ENCODE peak calls at places on chromosomes 16 and 17, in ten cellular contexts. One of them, this sample, is unnamed.

GRCh38 chr17:12099412-12099811 is 78.7 kb downstream of the MAP2K4 start:
- DNase-seq in stomach: no peak
- DNase-seq in uterus: no peak
- DNase-seq in tibial nerve: no peak
- DNase-seq in IMR-90: no peak
- DNase-seq in ovary: no peak
- DNase-seq in HCT116: no peak
- DNase-seq in A549: no peak
- DNase-seq in Peyer's patch: no peak
- DNase-seq in gastrocnemius medialis: no peak
- DNase-seq in this sample: no peak

GRCh38 chr16:9259914-9260608 is 168.6 kb downstream of the HAPSTR1 start:
- DNase-seq in Peyer's patch: no peak
- DNase-seq in tibial nerve: peak
- DNase-seq in ovary: no peak
- DNase-seq in A549: no peak
- DNase-seq in gastrocnemius medialis: no peak
- DNase-seq in uterus: no peak
- DNase-seq in IMR-90: no peak
- DNase-seq in HCT116: no peak
- DNase-seq in stomach: no peak
- DNase-seq in this sample: no peak

GRCh38 chr17:48960834-48961515 is 7.4 kb downstream of the GIP start:
- DNase-seq in A549: peak
- DNase-seq in tibial nerve: no peak
- DNase-seq in stomach: no peak
- DNase-seq in IMR-90: no peak
- DNase-seq in Peyer's patch: no peak
- DNase-seq in ovary: no peak
- DNase-seq in HCT116: no peak
- DNase-seq in uterus: no peak
- DNase-seq in gastrocnemius medialis: no peak
- DNase-seq in this sample: no peak

GRCh38 chr17:38912221-38912813 is 13.1 kb upstream of the LASP1NB start:
- DNase-seq in A549: no peak
- DNase-seq in Peyer's patch: no peak
- DNase-seq in uterus: peak
- DNase-seq in IMR-90: no peak
- DNase-seq in ovary: peak
- DNase-seq in tibial nerve: no peak
- DNase-seq in stomach: peak
- DNase-seq in gastrocnemius medialis: no peak
- DNase-seq in HCT116: no peak
- DNase-seq in this sample: no peak

GRCh38 chr17:58343131-58343530 is 8.9 kb downstream of the SUPT4H1 start:
- DNase-seq in A549: no peak
- DNase-seq in ovary: no peak
- DNase-seq in IMR-90: no peak
- DNase-seq in uterus: no peak
- DNase-seq in tibial nerve: no peak
- DNase-seq in HCT116: no peak
- DNase-seq in gastrocnemius medialis: no peak
- DNase-seq in stomach: no peak
- DNase-seq in Peyer's patch: no peak
- DNase-seq in this sample: no peak

GRCh38 chr17:4900231-4901107 is 1.1 kb downstream of the C17orf107 start:
- DNase-seq in tibial nerve: no peak
- DNase-seq in ovary: peak
- DNase-seq in HCT116: no peak
- DNase-seq in IMR-90: no peak
- DNase-seq in A549: no peak
- DNase-seq in uterus: no peak
- DNase-seq in Peyer's patch: peak
- DNase-seq in gastrocnemius medialis: no peak
- DNase-seq in stomach: peak
- DNase-seq in this sample: no peak

GRCh38 chr17:5557485-5557884 is 26.8 kb downstream of the NLRP1 start:
- DNase-seq in uterus: no peak
- DNase-seq in tibial nerve: no peak
- DNase-seq in ovary: no peak
- DNase-seq in Peyer's patch: peak
- DNase-seq in gastrocnemius medialis: no peak
- DNase-seq in IMR-90: peak
- DNase-seq in A549: no peak
- DNase-seq in HCT116: no peak
- DNase-seq in stomach: no peak
- DNase-seq in this sample: no peak

GRCh38 chr16:56355786-56356275 is 69.5 kb downstream of the AMFR start:
- DNase-seq in tibial nerve: no peak
- DNase-seq in HCT116: no peak
- DNase-seq in IMR-90: no peak
- DNase-seq in gastrocnemius medialis: peak
- DNase-seq in A549: no peak
- DNase-seq in Peyer's patch: peak
- DNase-seq in uterus: no peak
- DNase-seq in stomach: peak
- DNase-seq in ovary: peak
- DNase-seq in this sample: no peak

GRCh38 chr16:55444754-55445485 is 34.1 kb upstream of the MMP2 start:
- DNase-seq in ovary: no peak
- DNase-seq in stomach: no peak
- DNase-seq in tibial nerve: peak
- DNase-seq in IMR-90: no peak
- DNase-seq in gastrocnemius medialis: no peak
- DNase-seq in uterus: no peak
- DNase-seq in A549: no peak
- DNase-seq in HCT116: no peak
- DNase-seq in Peyer's patch: no peak
- DNase-seq in this sample: no peak

GRCh38 chr17:78563189-78564145 is 13.7 kb downstream of the DNAH17 start:
- DNase-seq in HCT116: no peak
- DNase-seq in A549: no peak
- DNase-seq in tibial nerve: no peak
- DNase-seq in gastrocnemius medialis: no peak
- DNase-seq in stomach: peak
- DNase-seq in uterus: peak
- DNase-seq in Peyer's patch: no peak
- DNase-seq in IMR-90: no peak
- DNase-seq in ovary: peak
- DNase-seq in this sample: no peak

GRCh38 chr17:50902768-50903353 is 36.7 kb upstream of the TOB1 start:
- DNase-seq in uterus: no peak
- DNase-seq in Peyer's patch: no peak
- DNase-seq in ovary: no peak
- DNase-seq in gastrocnemius medialis: no peak
- DNase-seq in tibial nerve: no peak
- DNase-seq in HCT116: no peak
- DNase-seq in A549: no peak
- DNase-seq in IMR-90: no peak
- DNase-seq in stomach: no peak
- DNase-seq in this sample: no peak

GRCh38 chr17:82627405-82627804 is 20.8 kb downstream of the WDR45B start:
- DNase-seq in Peyer's patch: no peak
- DNase-seq in gastrocnemius medialis: no peak
- DNase-seq in HCT116: no peak
- DNase-seq in stomach: no peak
- DNase-seq in uterus: no peak
- DNase-seq in IMR-90: no peak
- DNase-seq in A549: no peak
- DNase-seq in ovary: no peak
- DNase-seq in tibial nerve: no peak
- DNase-seq in this sample: no peak

DNA sequence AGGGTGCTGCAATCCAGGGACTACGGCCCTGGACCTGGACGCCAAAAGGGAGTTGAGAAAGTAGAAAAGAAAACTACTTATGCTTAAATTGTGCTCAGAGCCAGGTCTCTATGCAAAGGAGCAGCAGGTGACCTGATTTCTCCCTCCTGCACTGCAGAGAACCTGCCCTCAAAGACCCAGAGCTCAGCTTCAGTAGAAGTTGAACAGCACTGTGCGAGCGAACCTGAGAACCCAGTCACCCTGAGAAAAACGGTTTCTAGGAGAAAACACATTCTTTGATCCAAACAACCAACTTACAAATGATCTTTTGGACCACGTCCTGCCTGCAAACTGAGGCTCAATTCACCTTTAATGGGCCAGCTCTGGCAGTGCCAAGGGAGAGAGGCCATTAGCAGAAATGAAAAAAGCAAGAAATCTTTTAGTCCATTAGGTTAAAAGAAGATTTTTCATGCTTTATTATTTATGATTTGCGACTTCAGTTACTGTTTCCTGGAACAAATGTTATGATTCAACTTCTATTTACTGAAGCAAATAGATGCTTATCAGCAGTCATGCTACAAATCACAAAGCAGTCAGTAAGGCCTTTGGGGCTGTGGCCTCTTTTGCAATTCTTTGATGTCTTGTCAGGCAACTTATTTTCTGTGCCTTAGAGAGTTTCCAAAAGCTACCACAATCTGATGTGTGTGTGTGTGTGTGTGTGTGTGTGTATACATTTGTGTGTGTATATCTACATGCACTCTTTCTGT is 65.7 kb upstream of the LRRC37A3 start:
- DNase-seq in tibial nerve: no peak
- DNase-seq in stomach: no peak
- DNase-seq in HCT116: no peak
- DNase-seq in ovary: no peak
- DNase-seq in gastrocnemius medialis: no peak
- DNase-seq in A549: peak
- DNase-seq in IMR-90: peak
- DNase-seq in Peyer's patch: peak
- DNase-seq in uterus: peak
- DNase-seq in this sample: no peak
- H3K4me3 ChIP-seq in tibial nerve: no peak
- H3K4me3 ChIP-seq in stomach: no peak
- H3K4me3 ChIP-seq in HCT116: no peak
- H3K4me3 ChIP-seq in ovary: no peak
- H3K4me3 ChIP-seq in gastrocnemius medialis: no peak
- H3K4me3 ChIP-seq in A549: no peak
- H3K4me3 ChIP-seq in IMR-90: no peak
- H3K4me3 ChIP-seq in Peyer's patch: no peak
- H3K4me3 ChIP-seq in uterus: no peak
- H3K4me3 ChIP-seq in this sample: no peak

GRCh38 chr17:40463122-40463550 is 19.9 kb downstream of the IGFBP4 start:
- DNase-seq in gastrocnemius medialis: no peak
- DNase-seq in ovary: peak
- DNase-seq in A549: peak
- DNase-seq in Peyer's patch: no peak
- DNase-seq in stomach: no peak
- DNase-seq in HCT116: no peak
- DNase-seq in tibial nerve: no peak
- DNase-seq in IMR-90: no peak
- DNase-seq in uterus: no peak
- DNase-seq in this sample: no peak
- TF ChIP-seq POLR2A in gastrocnemius medialis: no peak
- TF ChIP-seq POLR2A in ovary: no peak
- TF ChIP-seq POLR2A in A549: no peak
- TF ChIP-seq POLR2A in Peyer's patch: no peak
- TF ChIP-seq POLR2A in stomach: no peak
- TF ChIP-seq POLR2A in HCT116: no peak
- TF ChIP-seq POLR2A in tibial nerve: no peak
- TF ChIP-seq POLR2A in IMR-90: peak
- TF ChIP-seq POLR2A in uterus: no peak
- TF ChIP-seq POLR2A in this sample: no peak

GRCh38 chr16:64590516-64590915 is 531.3 kb downstream of the CDH11 start:
- DNase-seq in Peyer's patch: no peak
- DNase-seq in ovary: no peak
- DNase-seq in stomach: no peak
- DNase-seq in gastrocnemius medialis: no peak
- DNase-seq in A549: peak
- DNase-seq in uterus: no peak
- DNase-seq in IMR-90: peak
- DNase-seq in HCT116: no peak
- DNase-seq in tibial nerve: no peak
- DNase-seq in this sample: no peak

GRCh38 chr16:64585367-64585766 is 536.5 kb downstream of the CDH11 start:
- DNase-seq in IMR-90: no peak
- DNase-seq in stomach: no peak
- DNase-seq in gastrocnemius medialis: no peak
- DNase-seq in Peyer's patch: no peak
- DNase-seq in uterus: no peak
- DNase-seq in A549: no peak
- DNase-seq in tibial nerve: no peak
- DNase-seq in HCT116: no peak
- DNase-seq in ovary: no peak
- DNase-seq in this sample: no peak

GRCh38 chr16:64586756-64587155 is 535.1 kb downstream of the CDH11 start:
- DNase-seq in gastrocnemius medialis: no peak
- DNase-seq in HCT116: no peak
- DNase-seq in A549: no peak
- DNase-seq in IMR-90: no peak
- DNase-seq in Peyer's patch: no peak
- DNase-seq in ovary: no peak
- DNase-seq in tibial nerve: no peak
- DNase-seq in stomach: no peak
- DNase-seq in uterus: no peak
- DNase-seq in this sample: no peak

GRCh38 chr16:64589836-64590235 is 532.0 kb downstream of the CDH11 start:
- DNase-seq in IMR-90: peak
- DNase-seq in HCT116: no peak
- DNase-seq in tibial nerve: no peak
- DNase-seq in uterus: no peak
- DNase-seq in ovary: no peak
- DNase-seq in A549: no peak
- DNase-seq in Peyer's patch: no peak
- DNase-seq in stomach: no peak
- DNase-seq in gastrocnemius medialis: no peak
- DNase-seq in this sample: no peak
- H3K27ac ChIP-seq in IMR-90: no peak
- H3K27ac ChIP-seq in HCT116: no peak
- H3K27ac ChIP-seq in tibial nerve: no peak
- H3K27ac ChIP-seq in uterus: no peak
- H3K27ac ChIP-seq in ovary: no peak
- H3K27ac ChIP-seq in A549: no peak
- H3K27ac ChIP-seq in Peyer's patch: no peak
- H3K27ac ChIP-seq in stomach: no peak
- H3K27ac ChIP-seq in gastrocnemius medialis: no peak
- H3K27ac ChIP-seq in this sample: no peak

DNA sequence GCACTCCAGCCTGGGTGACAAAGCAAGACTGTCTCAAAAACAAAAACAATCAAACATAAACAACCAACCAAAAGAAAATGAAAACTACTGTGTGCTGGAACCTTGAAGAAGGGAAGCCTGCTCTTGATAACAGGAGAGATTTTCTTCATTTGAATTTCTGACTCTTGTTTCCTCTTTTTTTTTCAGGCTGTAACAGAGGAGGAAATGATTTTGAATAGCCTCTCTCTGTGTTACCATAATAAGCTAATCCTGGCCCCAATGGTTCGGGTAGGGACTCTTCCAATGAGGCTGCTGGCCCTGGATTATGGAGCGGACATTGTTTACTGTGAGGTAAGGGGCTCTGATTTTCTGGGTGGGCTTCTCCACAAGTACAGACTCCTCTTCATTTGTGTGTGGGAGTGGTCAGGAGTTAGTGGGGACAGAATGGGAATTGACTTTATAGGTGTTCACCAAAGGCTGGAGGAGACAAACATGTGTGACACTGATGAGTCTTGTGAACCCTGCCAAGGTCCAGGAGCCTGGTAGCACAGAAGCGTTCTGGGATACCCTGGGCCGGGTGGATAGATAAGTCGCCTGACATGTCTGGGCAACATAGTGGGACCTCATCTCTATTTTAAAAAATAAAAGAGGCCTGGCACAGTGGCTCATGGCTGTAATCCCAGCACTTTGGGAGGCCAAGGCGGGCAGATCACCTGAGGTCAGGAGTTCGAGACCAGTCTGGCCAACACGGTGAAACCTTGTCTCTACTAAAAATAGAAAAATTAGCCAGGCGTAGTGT is 14.9 kb downstream of the DUS2 start:
- DNase-seq in HCT116: no peak
- DNase-seq in uterus: no peak
- DNase-seq in ovary: no peak
- DNase-seq in gastrocnemius medialis: no peak
- DNase-seq in Peyer's patch: peak
- DNase-seq in IMR-90: no peak
- DNase-seq in tibial nerve: no peak
- DNase-seq in stomach: no peak
- DNase-seq in A549: no peak
- DNase-seq in this sample: no peak
- H3K4me3 ChIP-seq in HCT116: no peak
- H3K4me3 ChIP-seq in uterus: no peak
- H3K4me3 ChIP-seq in ovary: no peak
- H3K4me3 ChIP-seq in gastrocnemius medialis: no peak
- H3K4me3 ChIP-seq in Peyer's patch: peak
- H3K4me3 ChIP-seq in IMR-90: no peak
- H3K4me3 ChIP-seq in tibial nerve: no peak
- H3K4me3 ChIP-seq in stomach: no peak
- H3K4me3 ChIP-seq in A549: no peak
- H3K4me3 ChIP-seq in this sample: no peak

This sample was measured in esophagus muscularis mucosa.